ENCODE peak calls at places on chromosomes 2 and 18, in nine cellular contexts. One of them, this sample, is unnamed.

GRCh38 chr2:164967781-164968228 is 12.5 kb upstream of the SLC38A11 start:
- DNase-seq in Karpas-422: no peak
- DNase-seq in WERI-Rb-1: peak
- DNase-seq in colonic mucosa: no peak
- DNase-seq in A549: no peak
- DNase-seq in left lung: no peak
- DNase-seq in right cardiac atrium: no peak
- DNase-seq in thyroid gland: no peak
- DNase-seq in IMR-90: peak
- DNase-seq in this sample: no peak

GRCh38 chr2:144469788-144470187 is 50.1 kb downstream of the ZEB2 start:
- DNase-seq in Karpas-422: no peak
- DNase-seq in left lung: no peak
- DNase-seq in A549: no peak
- DNase-seq in colonic mucosa: no peak
- DNase-seq in IMR-90: no peak
- DNase-seq in thyroid gland: no peak
- DNase-seq in right cardiac atrium: no peak
- DNase-seq in WERI-Rb-1: no peak
- DNase-seq in this sample: no peak

GRCh38 chr2:10987861-10988260 is 76.1 kb downstream of the KCNF1 start:
- DNase-seq in right cardiac atrium: no peak
- DNase-seq in A549: no peak
- DNase-seq in IMR-90: peak
- DNase-seq in WERI-Rb-1: no peak
- DNase-seq in colonic mucosa: no peak
- DNase-seq in Karpas-422: no peak
- DNase-seq in left lung: peak
- DNase-seq in thyroid gland: no peak
- DNase-seq in this sample: no peak

GRCh38 chr2:101446869-101447268 is 28.0 kb downstream of the RFX8 start:
- DNase-seq in Karpas-422: no peak
- DNase-seq in IMR-90: peak
- DNase-seq in colonic mucosa: no peak
- DNase-seq in thyroid gland: no peak
- DNase-seq in right cardiac atrium: no peak
- DNase-seq in left lung: no peak
- DNase-seq in A549: no peak
- DNase-seq in WERI-Rb-1: no peak
- DNase-seq in this sample: no peak

GRCh38 chr2:32061973-32062861 is 1.1 kb upstream of the SPAST start:
- DNase-seq in A549: no peak
- DNase-seq in thyroid gland: peak
- DNase-seq in right cardiac atrium: peak
- DNase-seq in Karpas-422: peak
- DNase-seq in colonic mucosa: peak
- DNase-seq in left lung: no peak
- DNase-seq in WERI-Rb-1: peak
- DNase-seq in IMR-90: peak
- DNase-seq in this sample: peak

GRCh38 chr2:234597576-234597861 is 100.6 kb upstream of the ARL4C start:
- DNase-seq in WERI-Rb-1: no peak
- DNase-seq in left lung: no peak
- DNase-seq in thyroid gland: no peak
- DNase-seq in right cardiac atrium: no peak
- DNase-seq in A549: no peak
- DNase-seq in colonic mucosa: no peak
- DNase-seq in IMR-90: no peak
- DNase-seq in Karpas-422: no peak
- DNase-seq in this sample: no peak

GRCh38 chr2:9724565-9724964 is 93.8 kb upstream of the YWHAQ start:
- DNase-seq in left lung: no peak
- DNase-seq in colonic mucosa: no peak
- DNase-seq in right cardiac atrium: no peak
- DNase-seq in A549: no peak
- DNase-seq in WERI-Rb-1: no peak
- DNase-seq in thyroid gland: no peak
- DNase-seq in Karpas-422: no peak
- DNase-seq in IMR-90: no peak
- DNase-seq in this sample: no peak

GRCh38 chr2:8475349-8476045 is 206.4 kb upstream of the ID2 start:
- DNase-seq in A549: no peak
- DNase-seq in WERI-Rb-1: no peak
- DNase-seq in left lung: no peak
- DNase-seq in Karpas-422: peak
- DNase-seq in thyroid gland: no peak
- DNase-seq in right cardiac atrium: no peak
- DNase-seq in IMR-90: no peak
- DNase-seq in colonic mucosa: peak
- DNase-seq in this sample: no peak

GRCh38 chr18:26089247-26090129 is 925 bp downstream of the SS18 start:
- DNase-seq in Karpas-422: peak
- DNase-seq in right cardiac atrium: no peak
- DNase-seq in colonic mucosa: peak
- DNase-seq in thyroid gland: no peak
- DNase-seq in WERI-Rb-1: no peak
- DNase-seq in A549: no peak
- DNase-seq in left lung: no peak
- DNase-seq in IMR-90: peak
- DNase-seq in this sample: peak

GRCh38 chr18:7980136-7980535 is 413.0 kb downstream of the PTPRM start:
- DNase-seq in Karpas-422: peak
- DNase-seq in WERI-Rb-1: peak
- DNase-seq in colonic mucosa: no peak
- DNase-seq in A549: no peak
- DNase-seq in left lung: no peak
- DNase-seq in IMR-90: no peak
- DNase-seq in right cardiac atrium: no peak
- DNase-seq in thyroid gland: no peak
- DNase-seq in this sample: no peak

GRCh38 chr2:47520302-47520630 is 117.3 kb downstream of the MSH2 start:
- DNase-seq in left lung: no peak
- DNase-seq in WERI-Rb-1: peak
- DNase-seq in Karpas-422: no peak
- DNase-seq in IMR-90: no peak
- DNase-seq in A549: no peak
- DNase-seq in right cardiac atrium: no peak
- DNase-seq in thyroid gland: no peak
- DNase-seq in colonic mucosa: no peak
- DNase-seq in this sample: peak

GRCh38 chr2:47520825-47521665 is 118.1 kb downstream of the MSH2 start:
- DNase-seq in WERI-Rb-1: no peak
- DNase-seq in A549: peak
- DNase-seq in right cardiac atrium: peak
- DNase-seq in Karpas-422: peak
- DNase-seq in thyroid gland: peak
- DNase-seq in IMR-90: peak
- DNase-seq in left lung: peak
- DNase-seq in colonic mucosa: peak
- DNase-seq in this sample: peak

GRCh38 chr2:47519147-47519537 is 116.2 kb downstream of the MSH2 start:
- DNase-seq in colonic mucosa: no peak
- DNase-seq in thyroid gland: no peak
- DNase-seq in Karpas-422: no peak
- DNase-seq in left lung: no peak
- DNase-seq in IMR-90: no peak
- DNase-seq in right cardiac atrium: no peak
- DNase-seq in WERI-Rb-1: no peak
- DNase-seq in A549: no peak
- DNase-seq in this sample: no peak

GRCh38 chr2:47519604-47520301 is 116.8 kb downstream of the MSH2 start:
- DNase-seq in thyroid gland: no peak
- DNase-seq in A549: no peak
- DNase-seq in Karpas-422: no peak
- DNase-seq in right cardiac atrium: no peak
- DNase-seq in WERI-Rb-1: peak
- DNase-seq in left lung: no peak
- DNase-seq in IMR-90: no peak
- DNase-seq in colonic mucosa: no peak
- DNase-seq in this sample: no peak

DNA sequence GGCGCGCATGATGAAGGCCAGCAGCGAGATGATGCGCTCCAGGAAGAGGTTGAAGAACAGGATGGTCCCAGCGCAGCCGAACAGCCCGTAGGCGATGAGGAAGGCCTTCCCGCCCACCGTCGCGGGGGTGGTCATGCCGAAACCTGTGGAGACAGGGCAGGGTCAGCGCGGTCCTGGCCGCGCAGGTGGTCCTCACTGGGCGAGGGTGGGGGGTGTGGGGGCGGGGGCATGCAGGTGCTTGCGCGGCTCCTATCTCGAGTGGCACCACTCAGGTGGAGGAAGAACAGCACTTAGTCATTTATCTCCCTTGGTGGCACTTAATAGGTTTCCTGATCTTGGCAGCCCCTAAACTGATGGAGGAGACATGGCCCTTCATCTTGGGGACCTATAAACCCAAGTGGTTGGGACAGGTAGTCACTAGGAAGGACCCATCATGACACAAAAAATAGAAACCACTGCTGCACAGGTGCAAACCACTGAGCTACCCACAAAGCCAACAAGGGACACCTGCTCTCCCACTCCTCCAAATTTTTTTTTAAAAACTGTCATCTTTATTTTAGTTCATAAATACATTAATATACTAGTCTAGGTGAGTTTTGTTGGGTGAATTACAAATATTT is 118.8 kb downstream of the MSH2 start:
- DNase-seq in colonic mucosa: no peak
- DNase-seq in A549: no peak
- DNase-seq in thyroid gland: no peak
- DNase-seq in IMR-90: no peak
- DNase-seq in Karpas-422: no peak
- DNase-seq in left lung: no peak
- DNase-seq in right cardiac atrium: peak
- DNase-seq in WERI-Rb-1: no peak
- DNase-seq in this sample: no peak
- H3K4me3 ChIP-seq in colonic mucosa: peak
- H3K4me3 ChIP-seq in A549: peak
- H3K4me3 ChIP-seq in thyroid gland: peak
- H3K4me3 ChIP-seq in IMR-90: peak
- H3K4me3 ChIP-seq in Karpas-422: peak
- H3K4me3 ChIP-seq in left lung: no peak
- H3K4me3 ChIP-seq in right cardiac atrium: no peak
- H3K4me3 ChIP-seq in WERI-Rb-1: no peak
- H3K4me3 ChIP-seq in this sample: peak

GRCh38 chr2:85596486-85597143 is 1.1 kb downstream of the RNF181 start:
- DNase-seq in Karpas-422: no peak
- DNase-seq in colonic mucosa: no peak
- DNase-seq in thyroid gland: no peak
- DNase-seq in left lung: no peak
- DNase-seq in right cardiac atrium: no peak
- DNase-seq in IMR-90: no peak
- DNase-seq in WERI-Rb-1: no peak
- DNase-seq in A549: no peak
- DNase-seq in this sample: no peak
- H3K4me3 ChIP-seq in Karpas-422: peak
- H3K4me3 ChIP-seq in colonic mucosa: peak
- H3K4me3 ChIP-seq in thyroid gland: peak
- H3K4me3 ChIP-seq in left lung: peak
- H3K4me3 ChIP-seq in right cardiac atrium: no peak
- H3K4me3 ChIP-seq in IMR-90: peak
- H3K4me3 ChIP-seq in WERI-Rb-1: peak
- H3K4me3 ChIP-seq in A549: peak
- H3K4me3 ChIP-seq in this sample: peak

GRCh38 chr2:218983971-218984238 is 1.1 kb downstream of the FEV start:
- DNase-seq in thyroid gland: no peak
- DNase-seq in left lung: no peak
- DNase-seq in WERI-Rb-1: no peak
- DNase-seq in right cardiac atrium: no peak
- DNase-seq in Karpas-422: no peak
- DNase-seq in colonic mucosa: no peak
- DNase-seq in A549: no peak
- DNase-seq in IMR-90: no peak
- DNase-seq in this sample: no peak

GRCh38 chr2:218985021-218985324 is at the start of gene FEV:
- DNase-seq in Karpas-422: no peak
- DNase-seq in left lung: no peak
- DNase-seq in colonic mucosa: no peak
- DNase-seq in WERI-Rb-1: peak
- DNase-seq in A549: no peak
- DNase-seq in thyroid gland: no peak
- DNase-seq in IMR-90: no peak
- DNase-seq in right cardiac atrium: no peak
- DNase-seq in this sample: peak

GRCh38 chr2:218983263-218983970 is 1.6 kb downstream of the FEV start:
- DNase-seq in IMR-90: no peak
- DNase-seq in A549: no peak
- DNase-seq in left lung: no peak
- DNase-seq in thyroid gland: no peak
- DNase-seq in right cardiac atrium: no peak
- DNase-seq in WERI-Rb-1: no peak
- DNase-seq in colonic mucosa: no peak
- DNase-seq in Karpas-422: no peak
- DNase-seq in this sample: peak

GRCh38 chr2:218985325-218986091 is 524 bp upstream of the FEV start:
- DNase-seq in thyroid gland: no peak
- DNase-seq in right cardiac atrium: no peak
- DNase-seq in Karpas-422: no peak
- DNase-seq in colonic mucosa: no peak
- DNase-seq in WERI-Rb-1: peak
- DNase-seq in left lung: no peak
- DNase-seq in A549: no peak
- DNase-seq in IMR-90: no peak
- DNase-seq in this sample: peak

DNA sequence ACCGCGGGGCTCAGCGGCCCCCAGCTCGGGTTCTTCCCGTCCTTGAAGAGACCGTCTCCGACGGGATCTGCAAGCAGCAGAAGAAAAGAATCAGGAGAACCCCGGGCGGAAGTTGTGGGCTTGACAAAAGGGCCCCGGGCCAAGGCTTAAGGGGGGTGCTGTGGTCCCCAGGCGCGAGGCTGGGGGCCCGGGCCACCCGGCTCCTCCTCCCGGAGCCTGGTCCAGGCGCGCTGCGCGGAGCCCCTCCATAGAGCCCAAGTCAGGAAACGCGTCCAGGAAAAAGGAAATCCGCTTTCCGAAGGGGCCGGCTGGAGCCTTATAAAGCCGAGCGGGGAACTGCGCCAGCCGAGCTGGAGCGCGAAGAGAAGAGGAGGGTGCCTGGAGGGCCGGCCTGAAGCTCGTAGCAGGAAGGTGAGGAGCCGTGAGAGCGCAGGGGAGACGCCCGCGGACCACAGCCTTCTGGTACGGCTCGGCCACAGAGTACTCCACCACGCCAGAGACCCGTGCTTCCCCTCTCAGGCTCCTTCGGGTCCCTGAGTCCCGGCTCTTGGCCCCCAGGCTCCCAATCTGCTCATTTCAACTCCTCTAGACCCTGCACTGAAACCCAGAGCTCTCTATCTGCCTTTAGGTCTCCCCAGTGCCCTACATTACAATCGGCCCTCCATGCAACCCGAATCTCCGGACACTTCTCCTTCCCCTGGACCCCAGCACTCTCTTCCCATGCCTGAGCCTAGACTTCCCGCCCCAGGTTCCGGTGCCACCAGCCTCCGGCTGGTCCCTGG is 554 bp downstream of the FEV start:
- DNase-seq in WERI-Rb-1: peak
- DNase-seq in IMR-90: no peak
- DNase-seq in right cardiac atrium: peak
- DNase-seq in colonic mucosa: no peak
- DNase-seq in A549: no peak
- DNase-seq in Karpas-422: no peak
- DNase-seq in left lung: no peak
- DNase-seq in thyroid gland: no peak
- DNase-seq in this sample: peak
- H3K4me3 ChIP-seq in WERI-Rb-1: peak
- H3K4me3 ChIP-seq in IMR-90: no peak
- H3K4me3 ChIP-seq in right cardiac atrium: peak
- H3K4me3 ChIP-seq in colonic mucosa: no peak
- H3K4me3 ChIP-seq in A549: peak
- H3K4me3 ChIP-seq in Karpas-422: no peak
- H3K4me3 ChIP-seq in left lung: no peak
- H3K4me3 ChIP-seq in thyroid gland: no peak
- H3K4me3 ChIP-seq in this sample: peak

GRCh38 chr2:240997141-240997855 is 1.1 kb upstream of the SNED1 start:
- DNase-seq in thyroid gland: peak
- DNase-seq in colonic mucosa: peak
- DNase-seq in right cardiac atrium: peak
- DNase-seq in IMR-90: no peak
- DNase-seq in left lung: peak
- DNase-seq in WERI-Rb-1: no peak
- DNase-seq in A549: no peak
- DNase-seq in Karpas-422: no peak
- DNase-seq in this sample: no peak
- H3K4me3 ChIP-seq in thyroid gland: peak
- H3K4me3 ChIP-seq in colonic mucosa: no peak
- H3K4me3 ChIP-seq in right cardiac atrium: no peak
- H3K4me3 ChIP-seq in IMR-90: no peak
- H3K4me3 ChIP-seq in left lung: no peak
- H3K4me3 ChIP-seq in WERI-Rb-1: no peak
- H3K4me3 ChIP-seq in A549: no peak
- H3K4me3 ChIP-seq in Karpas-422: no peak
- H3K4me3 ChIP-seq in this sample: no peak

This sample was measured in SK-N-SH.